ENCODE peak calls at places on chromosomes 13 and 19, in nine cellular contexts. L is fibroblast of lung, O is left lung, N is lower leg skin, T is dorsolateral prefrontal cortex, C is transverse colon, M is heart left ventricle, R is GM12864, Z is nephron progenitor cell. W is an unnamed sample.

GRCh38 chr19:54207908-54208783 is 7.5 kb downstream of the RPS9 start:
- DNase-seq in M (peak), T (no peak), Z (no peak), O (peak), R (peak), C (peak), L (peak), N (peak), W (no peak)

GRCh38 chr19:5075603-5076002 is 106.7 kb downstream of the KDM4B start:
- DNase-seq in N (no peak), M (no peak), T (no peak), L (no peak), O (no peak), Z (no peak), C (no peak), R (no peak), W (peak)

GRCh38 chr13:40969169-40969901 is 49.8 kb downstream of the ELF1 start:
- DNase-seq in M (no peak), Z (no peak), O (no peak), R (no peak), C (no peak), N (no peak), T (no peak), L (no peak), W (no peak)

GRCh38 chr19:52823676-52824075 is 2.2 kb upstream of the ZNF28 start:
- DNase-seq in T (peak), Z (no peak), C (no peak), O (no peak), R (no peak), M (no peak), N (no peak), L (no peak), W (no peak)

GRCh38 chr13:54965881-54966280 is 1937.3 kb downstream of the OLFM4 start:
- DNase-seq in O (no peak), Z (no peak), R (no peak), C (no peak), T (no peak), M (no peak), L (peak), N (no peak), W (no peak)

GRCh38 chr19:31300406-31300805 is 48.8 kb downstream of the TSHZ3 start:
- DNase-seq in T (no peak), L (no peak), C (no peak), Z (no peak), M (no peak), N (no peak), O (peak), R (no peak), W (no peak)

GRCh38 chr19:39160523-39160861 is 34.9 kb downstream of the PAK4 start:
- DNase-seq in M (no peak), O (no peak), R (no peak), N (peak), L (peak), C (no peak), T (no peak), Z (no peak), W (no peak)

GRCh38 chr19:35265126-35265995 is 3.4 kb upstream of the USF2 start:
- DNase-seq in N (no peak), C (peak), O (peak), R (no peak), T (no peak), L (no peak), M (no peak), Z (no peak), W (no peak)

GRCh38 chr19:49362926-49363264 is 679 bp upstream of the TEAD2 start:
- DNase-seq in Z (peak), N (no peak), C (peak), O (peak), R (no peak), L (no peak), M (peak), T (no peak), W (no peak)

GRCh38 chr19:2042485-2043268 is 8.4 kb downstream of the MKNK2 start:
- DNase-seq in N (peak), O (no peak), Z (no peak), T (peak), R (no peak), C (peak), L (no peak), M (no peak), W (no peak)

GRCh38 chr13:26693749-26694463 is 66.7 kb downstream of the GPR12 start:
- DNase-seq in R (no peak), Z (no peak), C (no peak), M (no peak), L (no peak), O (no peak), N (no peak), T (no peak), W (no peak)

GRCh38 chr13:26957163-26957562 is 196.6 kb upstream of the GPR12 start:
- DNase-seq in R (no peak), N (no peak), T (no peak), Z (no peak), L (no peak), C (no peak), O (no peak), M (no peak), W (no peak)

GRCh38 chr13:93991569-93991968 is 487.9 kb downstream of the DCT start:
- DNase-seq in O (no peak), R (no peak), Z (no peak), L (no peak), T (no peak), N (no peak), M (no peak), C (no peak), W (no peak)

GRCh38 chr19:49201042-49201441 is 43.5 kb downstream of the TRPM4 start:
- DNase-seq in R (no peak), M (no peak), O (no peak), L (no peak), T (no peak), Z (no peak), N (no peak), C (no peak), W (no peak)

GRCh38 chr13:80850771-80851170 is 509.8 kb upstream of the SPRY2 start:
- DNase-seq in C (no peak), N (no peak), T (no peak), M (no peak), L (no peak), O (no peak), Z (no peak), R (no peak), W (no peak)
- TF ChIP-seq CTCF in C (no peak), N (no peak), T (no peak), M (no peak), L (no peak), O (no peak), Z (no peak), R (no peak), W (no peak)

DNA sequence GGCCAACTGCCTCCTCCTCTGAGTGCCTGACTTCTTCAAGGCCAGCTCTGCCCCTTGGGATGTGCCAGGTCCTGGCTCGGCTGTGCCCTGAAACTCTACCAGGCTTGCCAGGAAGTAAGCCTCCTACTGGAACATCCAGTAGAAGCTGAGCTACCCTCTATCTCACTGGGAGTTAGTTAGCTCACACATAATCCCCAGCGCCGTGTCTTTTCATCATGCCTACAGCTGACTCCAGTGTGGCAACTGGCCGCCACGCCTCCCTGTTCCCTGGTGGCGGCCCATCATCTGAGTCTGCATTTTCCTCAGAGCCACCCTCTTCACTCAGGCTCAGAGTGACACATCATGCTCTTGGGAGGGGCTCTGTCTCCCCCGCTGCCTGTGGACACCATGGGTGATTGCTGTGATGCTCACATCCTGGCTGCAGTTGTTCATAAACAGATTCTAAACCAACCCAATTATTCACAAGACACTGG is 131.8 kb upstream of the IRS2 start:
- DNase-seq in T (no peak), L (no peak), N (no peak), C (no peak), M (no peak), O (no peak), Z (no peak), R (no peak), W (no peak)
- TF ChIP-seq CTCF in T (no peak), L (no peak), N (no peak), C (no peak), M (no peak), O (no peak), Z (no peak), R (no peak), W (no peak)

DNA sequence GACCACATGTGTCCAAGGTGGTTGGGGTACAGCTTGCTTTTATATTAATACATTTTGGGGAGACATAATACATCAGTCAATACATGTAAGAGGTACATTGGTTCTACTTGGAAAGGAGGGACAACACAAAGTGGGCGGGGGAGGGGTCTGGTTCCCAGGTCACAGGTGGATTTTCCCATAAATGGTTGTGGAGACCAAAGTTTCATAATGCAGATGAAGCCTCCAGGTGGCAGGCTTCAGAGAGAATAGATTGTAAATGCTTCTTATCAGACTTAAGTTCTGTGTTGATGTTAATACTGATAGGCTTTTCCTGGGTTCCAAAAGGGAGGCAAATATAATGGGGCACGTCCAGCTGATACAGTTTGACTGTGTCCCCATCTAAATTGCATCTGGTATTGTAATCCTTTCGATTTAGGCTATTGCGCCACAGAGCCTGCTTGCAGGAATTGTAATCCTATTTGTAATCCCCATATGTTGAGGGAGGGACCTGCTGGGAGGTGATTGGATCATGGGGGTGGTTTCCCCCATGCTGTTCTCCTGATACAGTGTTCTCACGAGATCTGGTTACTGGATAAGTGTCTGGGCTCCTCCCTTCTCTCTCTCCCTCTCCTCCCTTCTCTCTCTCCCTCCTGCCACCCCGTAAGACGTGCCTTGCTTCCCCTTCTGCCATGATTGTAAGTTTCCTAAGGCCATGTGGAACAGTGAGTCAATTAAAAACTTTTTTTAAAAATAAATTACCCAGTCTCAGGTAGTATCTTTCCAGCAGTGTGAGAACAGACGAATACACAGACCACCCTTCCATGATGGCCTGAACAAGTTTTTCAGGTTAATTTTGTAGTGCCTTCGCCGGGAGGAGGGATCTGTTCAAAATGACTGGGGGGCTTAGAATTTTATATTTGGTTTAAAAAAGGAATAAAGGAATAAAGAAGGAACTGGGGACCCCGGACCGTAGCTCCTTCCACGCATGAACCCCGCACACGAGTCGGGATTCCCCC is 44.9 kb downstream of the ZNF823 start:
- DNase-seq in N (no peak), C (no peak), T (no peak), L (peak), M (no peak), R (no peak), O (no peak), Z (no peak), W (no peak)
- TF ChIP-seq CTCF in N (no peak), C (no peak), T (no peak), L (no peak), M (no peak), R (no peak), O (no peak), Z (no peak), W (no peak)

GRCh38 chr13:113862766-113863510 is 938 bp downstream of the GAS6 start:
- DNase-seq in L (no peak), Z (peak), M (peak), C (peak), T (peak), R (no peak), O (peak), N (no peak), W (peak)
- TF ChIP-seq CTCF in L (no peak), Z (no peak), M (no peak), C (no peak), T (no peak), R (no peak), O (no peak), N (no peak), W (no peak)